ENCODE peak calls at places on chromosomes 5 and 9, in five cellular contexts. D, L, J, B and I are unnamed samples.

GRCh38 chr5:147346006-147346561 is 111.3 kb downstream of the STK32A start:
- DNase-seq in D (no peak), L (no peak), J (no peak), B (no peak), I (no peak)

GRCh38 chr5:33828611-33829286 is 63.0 kb downstream of the ADAMTS12 start:
- DNase-seq in D (no peak), L (no peak), J (peak), B (no peak), I (no peak)

GRCh38 chr5:32812399-32812798 is 101.3 kb downstream of the NPR3 start:
- DNase-seq in D (no peak), L (no peak), J (no peak), B (no peak), I (no peak)

GRCh38 chr9:38012767-38013450 is 56.1 kb downstream of the SHB start:
- DNase-seq in D (no peak), L (no peak), J (no peak), B (no peak), I (peak)

GRCh38 chr9:27787941-27788340 is 214.7 kb upstream of the C9orf72 start:
- DNase-seq in D (peak), L (no peak), J (no peak), B (no peak), I (no peak)

GRCh38 chr9:137041134-137041533 is 4.8 kb downstream of the NPDC1 start:
- DNase-seq in D (no peak), L (no peak), J (no peak), B (no peak), I (no peak)

GRCh38 chr9:96187108-96187695 is 114.8 kb downstream of the HSD17B3 start:
- DNase-seq in D (peak), L (no peak), J (no peak), B (peak), I (no peak)

GRCh38 chr5:7762267-7762666 is 88.7 kb downstream of the CFAP90 start:
- DNase-seq in D (no peak), L (no peak), J (no peak), B (no peak), I (no peak)

GRCh38 chr5:119746984-119747383 is 117.6 kb downstream of the FAM170A start:
- DNase-seq in D (no peak), L (no peak), J (no peak), B (no peak), I (no peak)

GRCh38 chr9:119156354-119156753 is 212.9 kb downstream of the BRINP1 start:
- DNase-seq in D (no peak), L (no peak), J (no peak), B (no peak), I (no peak)

GRCh38 chr5:95892784-95893354 is 68.8 kb downstream of the ELL2 start:
- DNase-seq in D (peak), L (no peak), J (no peak), B (no peak), I (no peak)